ENCODE peak calls at places on chromosomes 4 and X, in four cellular contexts. One of them, this sample, is unnamed.

GRCh38 chr4:70993181-70994068 is at the start of gene DCK:
- DNase-seq in mucosa of descending colon: peak
- DNase-seq in ecto neural progenitor cell: peak
- DNase-seq in gastrocnemius medialis: peak
- DNase-seq in this sample: peak

GRCh38 chr4:17771284-17771908 is 10.0 kb downstream of the FAM184B start:
- DNase-seq in ecto neural progenitor cell: no peak
- DNase-seq in mucosa of descending colon: no peak
- DNase-seq in gastrocnemius medialis: peak
- DNase-seq in this sample: no peak

GRCh38 chr4:77082886-77083608 is 7.3 kb upstream of the CCNI start:
- DNase-seq in ecto neural progenitor cell: no peak
- DNase-seq in mucosa of descending colon: no peak
- DNase-seq in gastrocnemius medialis: no peak
- DNase-seq in this sample: no peak

GRCh38 chrX:150856101-150856500 is 42.4 kb downstream of the CD99L2 start:
- DNase-seq in gastrocnemius medialis: no peak
- DNase-seq in ecto neural progenitor cell: no peak
- DNase-seq in mucosa of descending colon: no peak
- DNase-seq in this sample: no peak

GRCh38 chr4:91092398-91092955 is 965.3 kb downstream of the CCSER1 start:
- DNase-seq in ecto neural progenitor cell: no peak
- DNase-seq in gastrocnemius medialis: no peak
- DNase-seq in mucosa of descending colon: no peak
- DNase-seq in this sample: no peak

GRCh38 chr4:126533176-126533575 is 1099.6 kb upstream of the INTU start:
- DNase-seq in ecto neural progenitor cell: no peak
- DNase-seq in mucosa of descending colon: no peak
- DNase-seq in gastrocnemius medialis: no peak
- DNase-seq in this sample: no peak

GRCh38 chr4:56803473-56803872 is 18.0 kb downstream of the SPINK2 start:
- DNase-seq in ecto neural progenitor cell: no peak
- DNase-seq in mucosa of descending colon: no peak
- DNase-seq in gastrocnemius medialis: no peak
- DNase-seq in this sample: no peak

GRCh38 chr4:133062851-133063250 is 86.2 kb upstream of the PCDH10 start:
- DNase-seq in ecto neural progenitor cell: no peak
- DNase-seq in gastrocnemius medialis: no peak
- DNase-seq in mucosa of descending colon: no peak
- DNase-seq in this sample: no peak

This sample was measured in H9.